ENCODE peak calls at places on chromosome 11, in ten cellular contexts. Z is sigmoid colon, N is HepG2, V is upper lobe of left lung, J is esophagus muscularis mucosa, D is tibial nerve, A is H1, C is A549, G is ovary, E is K562. O is an unnamed sample.

GRCh38 chr11:36165638-36166389 is 123.4 kb downstream of the COMMD9 start:
- DNase-seq in J (no peak), D (no peak), E (no peak), C (no peak), N (no peak), A (no peak), G (no peak), V (no peak), Z (no peak), O (peak)

GRCh38 chr11:18115360-18116127 is 9.7 kb upstream of the SAAL1 start:
- DNase-seq in J (no peak), A (peak), Z (peak), N (peak), G (peak), D (peak), E (peak), V (no peak), C (peak), O (peak)

GRCh38 chr11:70271635-70271953 is 1.1 kb downstream of the PPFIA1 start:
- DNase-seq in Z (peak), A (no peak), G (no peak), J (no peak), E (no peak), V (no peak), D (no peak), C (no peak), N (no peak), O (no peak)

GRCh38 chr11:47946682-47947575 is 33.4 kb upstream of the PTPRJ start:
- DNase-seq in N (no peak), Z (peak), J (peak), A (no peak), C (peak), V (no peak), G (peak), E (peak), D (peak), O (no peak)

GRCh38 chr11:122140535-122140934 is 24.5 kb upstream of the BLID start:
- DNase-seq in A (no peak), E (no peak), J (no peak), G (no peak), Z (no peak), C (no peak), V (no peak), D (no peak), N (no peak), O (no peak)

GRCh38 chr11:59822989-59823566 is 12.5 kb upstream of the MRPL16 start:
- DNase-seq in D (no peak), V (no peak), E (peak), A (no peak), J (no peak), C (peak), G (peak), Z (no peak), N (peak), O (peak)

GRCh38 chr11:72735495-72736027 is 16.6 kb downstream of the ARAP1 start:
- DNase-seq in J (no peak), E (peak), C (peak), N (peak), Z (peak), G (no peak), D (no peak), V (no peak), A (no peak), O (peak)

GRCh38 chr11:125412509-125412908 is 83.6 kb downstream of the FEZ1 start:
- DNase-seq in Z (no peak), D (no peak), E (no peak), A (no peak), C (no peak), N (no peak), G (no peak), J (no peak), V (no peak), O (no peak)

GRCh38 chr11:108198833-108199232 is 23.6 kb downstream of the NPAT start:
- DNase-seq in A (no peak), E (no peak), N (no peak), C (no peak), D (no peak), V (peak), J (no peak), Z (no peak), G (no peak), O (no peak)
- TF ChIP-seq EP300 in A (no peak), E (no peak), N (no peak), C (no peak), D (no peak), V (no peak), J (no peak), Z (no peak), G (no peak), O (no peak)

GRCh38 chr11:65303542-65303941 is 11.1 kb upstream of the CDC42EP2 start:
- DNase-seq in J (no peak), G (no peak), D (no peak), E (no peak), N (no peak), Z (no peak), V (no peak), C (no peak), A (no peak), O (no peak)

GRCh38 chr11:65304613-65305012 is 10.1 kb upstream of the CDC42EP2 start:
- DNase-seq in D (no peak), V (peak), N (no peak), C (no peak), E (no peak), G (no peak), J (no peak), A (no peak), Z (no peak), O (no peak)

GRCh38 chr11:65300621-65301290 is 13.9 kb upstream of the CDC42EP2 start:
- DNase-seq in C (no peak), J (no peak), V (no peak), E (no peak), Z (no peak), N (no peak), G (no peak), A (no peak), D (no peak), O (no peak)

GRCh38 chr11:65304110-65304509 is 10.6 kb upstream of the CDC42EP2 start:
- DNase-seq in Z (no peak), J (no peak), D (no peak), G (no peak), E (no peak), N (no peak), C (no peak), A (no peak), V (no peak), O (no peak)

DNA sequence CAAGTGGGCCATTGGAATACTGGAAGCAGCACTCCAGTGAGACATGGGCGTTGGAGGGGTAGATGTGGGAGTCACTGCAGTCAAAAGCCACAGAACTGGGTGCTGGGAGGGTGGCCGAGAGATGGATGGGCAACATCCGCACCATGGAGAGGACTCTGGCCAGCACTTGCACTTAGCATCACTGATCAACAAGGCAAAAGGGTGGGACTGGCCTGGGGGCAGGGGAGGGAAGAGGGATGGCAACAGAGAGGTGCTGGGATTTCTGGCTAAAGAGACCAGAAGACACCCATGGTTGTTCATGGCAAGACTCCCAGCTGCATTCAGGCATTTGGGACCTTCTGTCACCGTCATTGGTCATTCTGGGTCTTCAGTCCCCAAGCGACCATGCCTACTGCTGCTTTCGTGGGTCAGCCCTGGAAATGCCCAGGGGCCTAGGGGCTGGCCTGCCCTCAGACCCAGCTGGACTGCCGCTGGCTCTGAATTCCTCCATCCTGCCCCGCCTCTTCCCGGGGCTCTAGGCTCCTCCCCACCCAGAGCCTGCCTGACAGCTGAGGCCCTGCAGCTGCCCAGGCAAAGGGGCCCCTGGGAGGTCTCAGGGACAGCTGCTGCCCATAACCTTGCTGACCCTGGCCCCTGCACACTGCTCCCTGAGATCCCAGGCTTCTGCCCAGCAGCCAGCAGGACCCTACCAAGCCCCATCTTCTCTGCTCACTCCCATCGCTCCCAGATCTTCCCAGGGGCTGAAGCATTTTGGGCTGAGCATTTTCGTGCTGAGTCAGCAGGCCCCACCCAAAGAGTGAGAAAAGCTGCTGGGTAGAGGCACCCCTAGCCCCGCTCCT is 13.0 kb upstream of the CDC42EP2 start:
- DNase-seq in Z (peak), G (peak), A (no peak), N (no peak), D (no peak), C (no peak), E (peak), V (peak), J (no peak), O (peak)
- TF ChIP-seq EP300 in Z (no peak), G (no peak), A (no peak), N (no peak), D (no peak), C (no peak), E (no peak), V (no peak), J (no peak), O (no peak)

GRCh38 chr11:24502425-24502824 is 5.6 kb downstream of the LUZP2 start:
- DNase-seq in C (no peak), E (no peak), V (no peak), Z (no peak), J (no peak), A (no peak), D (no peak), N (no peak), G (no peak), O (no peak)

GRCh38 chr11:24496371-24496727 is 504 bp upstream of the LUZP2 start:
- DNase-seq in C (no peak), E (no peak), A (no peak), J (no peak), V (no peak), D (no peak), N (no peak), G (no peak), Z (no peak), O (no peak)

DNA sequence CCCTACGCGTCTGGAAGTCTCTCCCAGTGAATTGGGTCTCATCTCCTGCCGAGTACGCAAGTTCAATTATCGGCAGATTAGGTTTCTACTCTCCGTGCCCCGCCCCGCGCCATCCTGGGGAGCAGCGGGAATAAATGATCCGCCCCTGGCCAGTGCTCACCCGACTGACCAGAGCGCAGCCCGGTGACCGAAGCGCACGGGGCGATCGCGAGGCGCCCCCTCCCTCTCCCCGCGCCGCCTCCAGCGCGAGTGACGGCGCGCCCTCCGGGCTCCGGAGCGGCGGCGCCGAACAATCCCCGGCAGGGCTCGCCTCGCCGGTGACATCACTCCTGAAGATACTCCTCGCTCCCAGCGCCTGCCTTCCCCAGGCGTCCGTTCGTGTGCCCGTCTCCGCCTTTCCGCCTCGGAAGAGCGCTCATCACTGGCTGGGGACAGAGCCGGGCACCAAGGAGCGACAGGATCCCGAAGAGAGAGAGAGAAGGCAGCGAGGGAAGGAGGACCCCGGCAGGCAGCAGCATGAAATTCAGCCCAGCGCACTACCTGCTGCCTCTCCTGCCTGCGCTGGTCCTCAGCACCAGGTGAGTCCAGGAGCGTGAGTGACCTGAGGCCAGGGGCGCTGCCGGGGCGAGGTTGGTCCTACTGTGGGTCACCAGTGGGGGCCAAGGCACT is at the start of gene LUZP2:
- DNase-seq in C (no peak), V (peak), Z (no peak), G (no peak), J (no peak), D (no peak), A (peak), N (no peak), E (no peak), O (peak)
- TF ChIP-seq EP300 in C (no peak), V (no peak), Z (no peak), G (no peak), J (no peak), D (no peak), A (no peak), N (no peak), E (no peak), O (no peak)

DNA sequence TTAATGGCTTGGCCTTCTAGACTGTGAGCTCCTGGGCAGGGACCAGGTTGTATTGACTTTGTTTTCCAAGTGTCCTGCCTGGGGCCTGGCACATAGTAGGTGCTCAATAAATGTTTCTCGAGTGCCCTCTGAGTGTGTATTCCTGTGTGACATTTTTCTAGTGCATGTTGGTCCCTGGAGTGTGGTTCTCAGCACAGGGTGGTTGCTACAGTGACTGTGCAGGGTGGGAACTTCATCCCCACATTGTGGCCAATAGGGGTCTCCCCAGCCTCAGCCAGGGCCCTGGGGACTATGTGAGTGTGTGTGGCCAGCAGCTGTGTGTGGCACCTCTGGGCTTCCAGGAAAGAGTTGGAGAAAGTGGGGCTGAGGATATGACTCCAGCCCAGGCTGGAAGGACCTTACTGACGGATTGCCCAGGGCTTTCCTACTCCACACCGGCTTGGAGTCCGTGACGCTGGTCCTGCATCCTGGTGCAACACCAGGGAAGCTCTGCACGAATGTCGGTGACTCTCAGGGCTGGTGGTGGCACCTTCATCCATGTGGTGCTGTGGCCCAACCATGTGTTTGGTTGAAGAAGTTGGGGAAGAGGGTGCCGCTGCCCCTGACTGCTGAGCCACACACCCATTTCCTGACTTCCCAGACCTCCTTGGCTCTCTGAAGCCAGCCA is 9.0 kb upstream of the MARK2 start:
- DNase-seq in G (no peak), N (peak), E (peak), D (no peak), C (peak), J (no peak), A (no peak), Z (no peak), V (no peak), O (peak)
- TF ChIP-seq EP300 in G (no peak), N (no peak), E (no peak), D (no peak), C (no peak), J (no peak), A (no peak), Z (no peak), V (no peak), O (no peak)